ENCODE peak calls at places on chromosomes 16 and 17, in ten cellular contexts. B is sigmoid colon, H is ovary, W is pancreas, Z is mucosa of descending colon, T is adrenal gland, O is IMR-90, K is H9, G is cardiac muscle cell, N is astrocyte. R is an unnamed sample.

GRCh38 chr17:62653831-62654829 is 26.7 kb downstream of the MRC2 start:
- DNase-seq in H (peak; percentile 86), K (no peak), G (peak; percentile 49), Z (peak; percentile 72), B (peak; percentile 83), W (peak; percentile 20), N (peak; percentile 33), T (peak; percentile 65), O (peak; percentile 38), R (no peak)

GRCh38 chr16:23052908-23053580 is 96.2 kb downstream of the USP31 start:
- DNase-seq in O (no peak), G (no peak), H (no peak), B (no peak), Z (no peak), K (no peak), T (no peak), N (no peak), W (no peak), R (no peak)

GRCh38 chr16:14371778-14372431 is 258.2 kb downstream of the PARN start:
- DNase-seq in H (no peak), Z (no peak), T (no peak), O (no peak), G (no peak), N (no peak), W (no peak), B (no peak), K (peak; percentile 51), R (no peak)

GRCh38 chr16:86530251-86531192 is 20.2 kb downstream of the FOXF1 start:
- DNase-seq in Z (no peak), W (no peak), K (no peak), T (peak; percentile 85), H (peak; percentile 73), N (no peak), O (no peak), B (peak; percentile 66), G (no peak), R (no peak)

GRCh38 chr16:14125030-14125681 is 54.0 kb downstream of the MRTFB start:
- DNase-seq in K (no peak), N (no peak), G (no peak), T (no peak), W (no peak), H (no peak), O (no peak), B (no peak), Z (no peak), R (no peak)

GRCh38 chr17:43892672-43892975 is 14.7 kb downstream of the MPP2 start:
- DNase-seq in B (no peak), T (no peak), G (no peak), W (no peak), Z (no peak), N (no peak), O (no peak), K (no peak), H (no peak), R (no peak)

GRCh38 chr17:29384901-29385300 is 5.3 kb upstream of the TAOK1 start:
- DNase-seq in K (no peak), H (no peak), W (no peak), G (no peak), B (no peak), Z (no peak), O (no peak), N (no peak), T (no peak), R (no peak)

GRCh38 chr17:81599719-81600486 is 37.0 kb downstream of the NPLOC4 start:
- DNase-seq in T (peak; percentile 67), N (peak; percentile 47), Z (no peak), K (no peak), H (no peak), G (no peak), W (no peak), B (peak; percentile 73), O (peak; percentile 56), R (no peak)

GRCh38 chr16:5412721-5413120 is 315.1 kb upstream of the EEF2KMT start:
- DNase-seq in H (no peak), Z (no peak), N (no peak), W (no peak), B (no peak), K (peak; percentile 66), O (no peak), T (no peak), G (no peak), R (no peak)

GRCh38 chr16:46772463-46772862 is 24.3 kb upstream of the MYLK3 start:
- DNase-seq in W (no peak), K (no peak), B (no peak), O (no peak), N (no peak), G (no peak), Z (no peak), T (no peak), H (no peak), R (no peak)

GRCh38 chr17:76709077-76709950 is 1.5 kb downstream of the MXRA7 start:
- DNase-seq in T (peak; percentile 80), K (peak; percentile 65), O (peak; percentile 99), N (peak; percentile 99), G (peak; percentile 82), Z (peak; percentile 80), W (peak; percentile 61), B (peak; percentile 96), H (peak; percentile 82), R (no peak)

GRCh38 chr17:17975441-17975840 is 2.8 kb downstream of the DRC3 start:
- DNase-seq in Z (no peak), O (no peak), G (no peak), T (no peak), B (no peak), H (no peak), W (no peak), N (no peak), K (no peak), R (no peak)

GRCh38 chr17:17970699-17971430 is 1.3 kb downstream of the TOM1L2 start:
- DNase-seq in H (no peak), K (no peak), Z (no peak), N (peak; percentile 16), W (no peak), B (no peak), O (no peak), T (no peak), G (no peak), R (no peak)

GRCh38 chr17:17971431-17972125 is 622 bp downstream of the TOM1L2 start:
- DNase-seq in Z (peak; percentile 79), B (peak; percentile 74), G (peak; percentile 45), T (peak; percentile 65), W (peak; percentile 45), H (peak; percentile 54), K (no peak), O (no peak), N (no peak), R (no peak)

GRCh38 chr17:17972952-17973254 is 241 bp downstream of the DRC3 start:
- DNase-seq in W (no peak), O (no peak), B (no peak), T (no peak), N (no peak), Z (no peak), G (no peak), K (no peak), H (no peak), R (no peak)

GRCh38 chr17:17972126-17972951 is at the start of the genes DRC3 and TOM1L2:
- DNase-seq in N (peak; percentile 100), H (peak; percentile 100), K (peak; percentile 100), Z (peak; percentile 100), O (peak; percentile 100), W (peak; percentile 100), G (peak; percentile 100), B (peak; percentile 100), T (peak; percentile 100), R (peak; percentile 94)
- TF ChIP-seq CTCF in N (no peak), H (peak; percentile 26), K (no peak), Z (no peak), O (no peak), W (peak; percentile 9), G (no peak), B (no peak), T (no peak), R (no peak)

GRCh38 chr17:16100737-16101400 is 101.2 kb downstream of the TTC19 start:
- DNase-seq in Z (no peak), B (no peak), N (no peak), W (no peak), K (no peak), G (no peak), T (no peak), O (no peak), H (no peak), R (no peak)
- TF ChIP-seq CTCF in Z (no peak), B (no peak), N (no peak), W (no peak), K (no peak), G (peak; percentile 40), T (no peak), O (no peak), H (no peak), R (no peak)

GRCh38 chr16:71230122-71230845 is at the start of gene HYDIN:
- DNase-seq in K (peak; percentile 95), T (peak; percentile 86), H (peak; percentile 37), O (peak; percentile 30), G (peak; percentile 96), W (peak; percentile 79), Z (peak; percentile 57), B (no peak), N (peak; percentile 29), R (peak; percentile 19)
- TF ChIP-seq CTCF in K (no peak), T (no peak), H (no peak), O (no peak), G (no peak), W (no peak), Z (no peak), B (no peak), N (no peak), R (no peak)

GRCh38 chr17:33469911-33470310 is 176.8 kb upstream of the ASIC2 start:
- DNase-seq in W (no peak), Z (no peak), G (no peak), K (no peak), B (no peak), N (peak; percentile 75), T (peak; percentile 38), O (peak; percentile 83), H (no peak), R (no peak)

GRCh38 chr17:33474789-33475188 is 181.7 kb upstream of the ASIC2 start:
- DNase-seq in W (no peak), N (no peak), B (no peak), H (no peak), K (no peak), G (no peak), Z (no peak), T (no peak), O (no peak), R (no peak)

GRCh38 chr17:33463887-33464286 is 170.8 kb upstream of the ASIC2 start:
- DNase-seq in K (peak; percentile 22), O (no peak), N (no peak), T (no peak), G (no peak), Z (no peak), H (no peak), B (no peak), W (no peak), R (no peak)

GRCh38 chr17:33464669-33465275 is 171.7 kb upstream of the ASIC2 start:
- DNase-seq in W (no peak), B (no peak), T (no peak), O (no peak), K (peak; percentile 9), N (no peak), Z (no peak), G (peak; percentile 23), H (no peak), R (no peak)

DNA sequence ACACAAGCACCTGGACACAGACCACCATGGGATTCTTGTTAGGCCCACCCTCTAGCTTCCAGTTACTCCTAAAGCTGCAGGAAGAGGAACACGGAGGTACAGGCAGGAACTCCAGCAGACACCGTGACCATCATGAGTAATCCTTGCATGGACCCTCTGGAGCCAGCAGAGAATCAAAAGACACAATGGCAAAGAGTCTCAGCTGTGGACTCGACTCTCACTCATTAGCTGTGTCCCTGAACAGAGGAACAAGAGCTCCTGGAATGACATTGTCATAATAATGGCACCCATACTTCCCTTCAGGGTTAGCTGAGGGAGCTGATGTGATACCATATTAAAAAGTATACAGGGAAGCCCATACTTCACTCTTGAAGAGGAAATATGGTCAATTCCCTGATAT is 176.3 kb upstream of the ASIC2 start:
- DNase-seq in T (no peak), Z (no peak), O (no peak), N (no peak), H (no peak), B (no peak), G (no peak), K (no peak), W (no peak), R (no peak)
- TF ChIP-seq CTCF in T (no peak), Z (no peak), O (no peak), N (no peak), H (no peak), B (no peak), G (no peak), K (no peak), W (no peak), R (no peak)